ENCODE peak calls at places on chromosomes 16 and 17, in four cellular contexts. One of them, this sample, is unnamed.

GRCh38 chr17:9239821-9240658 is 218.7 kb downstream of the NTN1 start:
- DNase-seq in stomach: peak
- DNase-seq in GM12878: no peak
- DNase-seq in GM12892: peak
- DNase-seq in this sample: peak

GRCh38 chr17:41775394-41776226 is 10.9 kb downstream of the JUP start:
- DNase-seq in stomach: no peak
- DNase-seq in GM12878: no peak
- DNase-seq in GM12892: no peak
- DNase-seq in this sample: no peak

GRCh38 chr17:67311551-67311950 is 54.8 kb downstream of the PSMD12 start:
- DNase-seq in stomach: no peak
- DNase-seq in GM12878: no peak
- DNase-seq in GM12892: no peak
- DNase-seq in this sample: no peak

GRCh38 chr17:61158372-61158771 is 241.3 kb upstream of the TBX2 start:
- DNase-seq in stomach: no peak
- DNase-seq in GM12878: no peak
- DNase-seq in GM12892: no peak
- DNase-seq in this sample: no peak

GRCh38 chr17:37399404-37399803 is 7.2 kb downstream of the ACACA start:
- DNase-seq in stomach: no peak
- DNase-seq in GM12878: no peak
- DNase-seq in GM12892: no peak
- DNase-seq in this sample: no peak

GRCh38 chr17:78515480-78515879 is 61.7 kb downstream of the DNAH17 start:
- DNase-seq in stomach: no peak
- DNase-seq in GM12878: no peak
- DNase-seq in GM12892: no peak
- DNase-seq in this sample: no peak

GRCh38 chr16:2787406-2787805 is at the start of gene PRSS33:
- DNase-seq in stomach: no peak
- DNase-seq in GM12878: no peak
- DNase-seq in GM12892: no peak
- DNase-seq in this sample: no peak

GRCh38 chr17:7292729-7293128 is 1.7 kb downstream of the YBX2 start:
- DNase-seq in stomach: no peak
- DNase-seq in GM12878: no peak
- DNase-seq in GM12892: no peak
- DNase-seq in this sample: peak

GRCh38 chr17:8123695-8124349 is at the start of gene HES7:
- DNase-seq in stomach: no peak
- DNase-seq in GM12878: no peak
- DNase-seq in GM12892: no peak
- DNase-seq in this sample: peak

GRCh38 chr17:8163978-8164814 is 1.4 kb upstream of the VAMP2 start:
- DNase-seq in stomach: peak
- DNase-seq in GM12878: no peak
- DNase-seq in GM12892: no peak
- DNase-seq in this sample: no peak

GRCh38 chr17:32629563-32630190 is 142.9 kb downstream of the CDK5R1 start:
- DNase-seq in stomach: no peak
- DNase-seq in GM12878: no peak
- DNase-seq in GM12892: no peak
- DNase-seq in this sample: no peak

GRCh38 chr16:31183432-31184428 is 3.8 kb downstream of the FUS start:
- DNase-seq in stomach: no peak
- DNase-seq in GM12878: no peak
- DNase-seq in GM12892: no peak
- DNase-seq in this sample: no peak

GRCh38 chr16:24524855-24525652 is 14.3 kb upstream of the RBBP6 start:
- DNase-seq in stomach: no peak
- DNase-seq in GM12878: no peak
- DNase-seq in GM12892: no peak
- DNase-seq in this sample: no peak

GRCh38 chr17:59631221-59631720 is 11.6 kb downstream of the CLTC start:
- DNase-seq in stomach: no peak
- DNase-seq in GM12878: no peak
- DNase-seq in GM12892: no peak
- DNase-seq in this sample: no peak

GRCh38 chr16:87713469-87714229 is 52.1 kb downstream of the KLHDC4 start:
- DNase-seq in stomach: no peak
- DNase-seq in GM12878: no peak
- DNase-seq in GM12892: no peak
- DNase-seq in this sample: no peak

GRCh38 chr17:41769985-41770384 is 16.5 kb downstream of the JUP start:
- DNase-seq in stomach: no peak
- DNase-seq in GM12878: no peak
- DNase-seq in GM12892: no peak
- DNase-seq in this sample: no peak

GRCh38 chr17:49522329-49522890 is 27.3 kb downstream of the NGFR start:
- DNase-seq in stomach: no peak
- DNase-seq in GM12878: no peak
- DNase-seq in GM12892: no peak
- DNase-seq in this sample: peak

GRCh38 chr17:16929281-16929680 is 42.6 kb downstream of the TNFRSF13B start:
- DNase-seq in stomach: no peak
- DNase-seq in GM12878: no peak
- DNase-seq in GM12892: no peak
- DNase-seq in this sample: no peak

GRCh38 chr17:74671031-74671771 is 41.5 kb downstream of the CD300LF start:
- DNase-seq in stomach: peak
- DNase-seq in GM12878: no peak
- DNase-seq in GM12892: no peak
- DNase-seq in this sample: peak

DNA sequence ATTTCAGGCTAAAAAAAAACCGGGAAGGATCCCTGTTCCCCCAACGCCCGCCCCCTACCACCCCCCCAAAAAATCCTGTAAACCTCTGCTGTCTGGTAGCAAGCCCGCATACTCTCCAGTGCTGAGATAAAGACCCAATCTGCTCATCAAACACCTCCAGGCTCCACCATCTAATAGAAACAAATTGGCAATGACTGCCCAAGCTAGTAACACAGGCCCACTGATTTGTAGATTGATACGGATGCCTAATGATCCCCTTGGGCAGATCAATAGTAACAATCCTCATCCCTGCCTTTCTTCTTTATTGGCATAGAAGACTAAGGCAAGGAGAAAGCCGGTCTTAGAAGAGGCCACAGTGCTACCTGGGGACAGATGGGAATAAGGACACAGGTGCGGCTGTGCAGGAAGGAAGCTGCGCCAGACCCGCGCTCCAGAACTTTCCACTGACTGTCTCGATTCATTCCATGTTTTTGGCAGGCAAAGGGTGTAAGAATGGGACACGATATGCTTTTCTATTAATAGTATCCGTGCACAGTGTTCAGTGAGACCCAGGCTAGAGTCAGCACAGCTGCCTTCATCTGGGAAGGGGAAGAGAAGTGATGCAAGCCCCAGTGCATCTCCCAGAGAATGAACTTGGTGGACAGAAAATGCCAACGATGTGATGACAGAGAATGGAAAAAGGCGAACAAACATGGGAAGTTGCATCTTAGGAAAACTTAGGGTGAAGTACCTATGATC is 407.6 kb upstream of the PSMD7 start:
- DNase-seq in stomach: no peak
- DNase-seq in GM12878: no peak
- DNase-seq in GM12892: no peak
- DNase-seq in this sample: no peak
- TF ChIP-seq POLR2AphosphoS5 in stomach: no peak
- TF ChIP-seq POLR2AphosphoS5 in GM12878: no peak
- TF ChIP-seq POLR2AphosphoS5 in GM12892: no peak
- TF ChIP-seq POLR2AphosphoS5 in this sample: no peak

GRCh38 chr17:64621772-64622171 is 40.3 kb downstream of the SMURF2 start:
- DNase-seq in stomach: no peak
- DNase-seq in GM12878: no peak
- DNase-seq in GM12892: no peak
- DNase-seq in this sample: no peak

GRCh38 chr17:64618848-64619247 is 43.3 kb downstream of the SMURF2 start:
- DNase-seq in stomach: no peak
- DNase-seq in GM12878: no peak
- DNase-seq in GM12892: no peak
- DNase-seq in this sample: no peak

GRCh38 chr17:64626827-64627226 is 35.3 kb downstream of the SMURF2 start:
- DNase-seq in stomach: no peak
- DNase-seq in GM12878: no peak
- DNase-seq in GM12892: no peak
- DNase-seq in this sample: no peak

GRCh38 chr17:64625541-64625940 is 36.6 kb downstream of the SMURF2 start:
- DNase-seq in stomach: no peak
- DNase-seq in GM12878: no peak
- DNase-seq in GM12892: no peak
- DNase-seq in this sample: no peak

DNA sequence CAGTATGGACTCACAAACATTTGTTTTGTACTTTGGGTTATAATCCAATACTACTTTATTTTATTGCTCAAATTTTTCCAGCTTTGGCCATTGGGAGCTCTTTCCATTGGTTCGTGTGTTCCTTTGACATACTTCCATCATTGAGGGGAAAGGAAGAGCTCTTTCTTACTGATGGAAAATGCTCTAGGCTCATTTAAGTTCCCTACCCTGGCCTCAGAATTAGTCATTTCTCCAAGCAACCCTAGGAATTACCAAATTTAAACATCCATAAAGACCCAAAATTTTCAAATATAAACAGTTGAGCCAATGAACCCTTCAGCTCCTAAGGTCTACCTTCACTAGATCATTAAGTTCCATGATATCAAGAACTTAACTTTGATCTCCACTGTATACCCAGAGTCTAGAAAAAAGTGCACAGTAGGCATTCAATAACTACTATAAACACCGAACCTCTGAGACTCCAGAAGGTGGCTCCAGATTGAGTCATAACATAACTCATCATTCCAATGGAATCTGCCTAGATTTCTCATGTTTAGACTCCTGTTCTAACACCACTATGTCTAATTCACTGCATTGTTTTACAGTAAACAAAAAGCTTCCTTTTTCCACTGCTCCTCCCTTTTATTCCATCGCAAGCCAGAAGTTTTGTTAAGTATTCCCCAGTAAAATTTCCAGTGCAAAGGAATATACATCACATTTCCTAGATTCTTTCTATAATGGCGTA is 39.0 kb downstream of the SMURF2 start:
- DNase-seq in stomach: no peak
- DNase-seq in GM12878: no peak
- DNase-seq in GM12892: no peak
- DNase-seq in this sample: no peak
- TF ChIP-seq POLR2AphosphoS5 in stomach: no peak
- TF ChIP-seq POLR2AphosphoS5 in GM12878: no peak
- TF ChIP-seq POLR2AphosphoS5 in GM12892: no peak
- TF ChIP-seq POLR2AphosphoS5 in this sample: no peak

GRCh38 chr17:47622179-47622549 is 27.6 kb upstream of the KPNB1 start:
- DNase-seq in stomach: no peak
- DNase-seq in GM12878: no peak
- DNase-seq in GM12892: no peak
- DNase-seq in this sample: no peak

GRCh38 chr17:47618416-47618815 is 31.3 kb upstream of the KPNB1 start:
- DNase-seq in stomach: no peak
- DNase-seq in GM12878: no peak
- DNase-seq in GM12892: no peak
- DNase-seq in this sample: no peak

GRCh38 chr17:47624727-47625068 is 25.0 kb upstream of the KPNB1 start:
- DNase-seq in stomach: no peak
- DNase-seq in GM12878: no peak
- DNase-seq in GM12892: no peak
- DNase-seq in this sample: no peak

GRCh38 chr17:47621293-47622178 is 28.2 kb upstream of the KPNB1 start:
- DNase-seq in stomach: no peak
- DNase-seq in GM12878: no peak
- DNase-seq in GM12892: no peak
- DNase-seq in this sample: no peak

DNA sequence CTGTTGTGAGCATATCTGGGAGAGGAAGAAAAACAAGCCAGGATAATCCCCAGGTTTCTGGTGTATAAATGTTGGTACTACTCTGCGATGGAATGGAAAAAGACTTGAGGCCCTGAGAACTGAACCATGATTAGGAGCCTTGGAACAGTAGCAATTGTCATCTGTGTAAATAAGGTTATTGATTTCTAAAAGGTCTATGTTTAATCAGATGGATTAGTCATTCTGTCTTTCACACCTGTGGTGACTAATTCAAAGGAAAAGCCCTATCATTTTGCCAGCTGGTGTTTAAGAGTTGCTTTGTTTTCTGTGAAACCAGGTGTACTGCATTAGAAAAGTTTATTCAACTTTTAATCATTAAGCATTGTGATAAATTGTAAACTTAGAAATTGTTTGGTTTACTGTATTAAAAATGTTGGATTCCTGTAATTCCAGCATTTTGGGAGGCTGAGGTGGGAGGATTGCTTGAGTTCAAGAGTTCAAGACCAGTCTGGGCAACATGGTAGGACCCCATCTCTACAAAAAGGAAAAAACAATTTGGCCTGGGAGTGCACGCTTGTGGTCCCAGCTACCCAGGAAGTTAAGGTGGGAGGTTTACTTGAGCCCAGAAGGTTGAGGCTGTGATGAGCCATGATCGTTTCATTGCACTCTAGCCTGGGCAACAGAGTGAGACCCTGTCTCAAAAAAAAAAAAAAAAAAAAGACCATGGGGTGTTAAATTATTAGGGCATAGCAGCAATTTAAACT is 29.0 kb upstream of the KPNB1 start:
- DNase-seq in stomach: no peak
- DNase-seq in GM12878: no peak
- DNase-seq in GM12892: no peak
- DNase-seq in this sample: no peak
- TF ChIP-seq POLR2AphosphoS5 in stomach: no peak
- TF ChIP-seq POLR2AphosphoS5 in GM12878: no peak
- TF ChIP-seq POLR2AphosphoS5 in GM12892: no peak
- TF ChIP-seq POLR2AphosphoS5 in this sample: no peak

DNA sequence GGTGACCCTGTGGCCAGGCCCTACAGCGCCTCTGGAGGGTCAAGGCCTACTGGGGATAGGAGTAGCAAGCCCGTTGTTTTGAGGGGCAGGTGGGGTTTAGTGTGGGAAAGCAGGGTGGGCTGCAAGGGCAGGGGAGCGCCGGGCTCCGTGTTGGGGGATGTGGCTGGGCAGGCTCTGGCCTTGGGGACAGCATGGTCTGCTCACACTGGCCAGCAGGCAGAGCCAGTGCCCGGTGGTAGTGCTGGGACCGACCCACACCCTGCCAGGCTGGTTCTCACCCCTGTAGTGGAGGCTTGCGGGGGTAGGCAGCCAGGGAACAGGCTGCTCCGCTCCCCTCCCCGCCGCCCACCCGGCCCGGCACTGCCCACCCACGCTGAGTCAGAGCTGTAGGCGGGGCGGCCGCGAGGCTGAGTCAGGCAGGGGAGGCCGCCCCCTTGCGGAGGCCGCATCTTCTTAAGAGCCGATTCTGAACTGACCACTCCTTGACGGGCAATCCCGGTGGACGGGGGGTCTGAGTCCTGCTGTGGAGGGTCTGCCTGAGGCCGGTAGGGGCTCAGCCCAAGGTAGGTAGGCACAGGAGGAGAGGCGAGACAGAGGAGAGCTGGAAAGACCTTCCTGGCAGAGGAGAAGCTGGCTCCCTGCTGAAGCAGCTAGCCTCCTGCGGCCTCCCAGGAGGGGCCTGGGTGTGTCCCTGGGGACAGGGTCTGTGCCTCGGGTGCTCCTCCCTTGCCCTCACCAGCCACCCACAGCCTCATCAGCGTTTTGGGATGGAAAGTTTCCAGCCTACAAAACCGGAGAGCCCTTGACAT is 62.4 kb downstream of the BAIAP2 start:
- DNase-seq in stomach: peak
- DNase-seq in GM12878: no peak
- DNase-seq in GM12892: no peak
- DNase-seq in this sample: peak
- TF ChIP-seq POLR2AphosphoS5 in stomach: peak
- TF ChIP-seq POLR2AphosphoS5 in GM12878: no peak
- TF ChIP-seq POLR2AphosphoS5 in GM12892: no peak
- TF ChIP-seq POLR2AphosphoS5 in this sample: no peak

GRCh38 chr16:67430504-67431076 is 331 bp upstream of the HSD11B2 start:
- DNase-seq in stomach: peak
- DNase-seq in GM12878: no peak
- DNase-seq in GM12892: no peak
- DNase-seq in this sample: peak
- TF ChIP-seq POLR2AphosphoS5 in stomach: peak
- TF ChIP-seq POLR2AphosphoS5 in GM12878: no peak
- TF ChIP-seq POLR2AphosphoS5 in GM12892: no peak
- TF ChIP-seq POLR2AphosphoS5 in this sample: no peak

This sample was measured in SK-N-SH.